ENCODE peak calls at places on chromosomes 6 and 20, in ten cellular contexts. V, R, C, Q, I, N, S, M, T and L are unnamed samples.

GRCh38 chr6:38570750-38571149 is 69.0 kb downstream of the BTBD9 start:
- DNase-seq in V (no peak), R (peak), C (no peak), Q (no peak), I (no peak), N (peak), S (peak), M (peak), T (no peak), L (no peak)

GRCh38 chr6:34696739-34697543 is at the start of gene ILRUN:
- DNase-seq in V (peak), R (peak), C (peak), Q (peak), I (peak), N (peak), S (peak), M (peak), T (peak), L (peak)

GRCh38 chr6:14369717-14370116 is 252.1 kb downstream of the CD83 start:
- DNase-seq in V (no peak), R (no peak), C (no peak), Q (no peak), I (no peak), N (no peak), S (no peak), M (no peak), T (no peak), L (no peak)

GRCh38 chr20:10366898-10367419 is 67.1 kb downstream of the MKKS start:
- DNase-seq in V (no peak), R (no peak), C (no peak), Q (no peak), I (no peak), N (no peak), S (no peak), M (no peak), T (no peak), L (no peak)

GRCh38 chr6:31575952-31576684 is 753 bp downstream of the TNF start:
- DNase-seq in V (no peak), R (no peak), C (no peak), Q (no peak), I (no peak), N (no peak), S (no peak), M (no peak), T (no peak), L (no peak)

GRCh38 chr6:106773482-106773881 is 144.1 kb downstream of the QRSL1 start:
- DNase-seq in V (no peak), R (no peak), C (no peak), Q (no peak), I (no peak), N (no peak), S (no peak), M (no peak), T (no peak), L (no peak)

GRCh38 chr6:136673571-136673970 is 118.7 kb downstream of the MAP3K5 start:
- DNase-seq in V (no peak), R (no peak), C (no peak), Q (no peak), I (no peak), N (no peak), S (no peak), M (no peak), T (no peak), L (no peak)

GRCh38 chr6:135537782-135538301 is 40.3 kb upstream of the AHI1 start:
- DNase-seq in V (peak), R (peak), C (peak), Q (peak), I (no peak), N (peak), S (no peak), M (no peak), T (peak), L (no peak)

GRCh38 chr6:127178746-127179145 is 60.3 kb downstream of the RSPO3 start:
- DNase-seq in V (no peak), R (no peak), C (no peak), Q (no peak), I (no peak), N (no peak), S (no peak), M (no peak), T (no peak), L (no peak)

GRCh38 chr20:57650756-57651483 is 30.7 kb upstream of the ZBP1 start:
- DNase-seq in V (peak), R (no peak), C (no peak), Q (no peak), I (no peak), N (no peak), S (no peak), M (no peak), T (no peak), L (no peak)

GRCh38 chr6:98470821-98471220 is 363.6 kb upstream of the POU3F2 start:
- DNase-seq in V (no peak), R (no peak), C (no peak), Q (no peak), I (no peak), N (no peak), S (no peak), M (peak), T (no peak), L (no peak)

GRCh38 chr20:36273414-36274247 is 32.5 kb upstream of the DLGAP4 start:
- DNase-seq in V (no peak), R (peak), C (no peak), Q (no peak), I (no peak), N (peak), S (peak), M (no peak), T (no peak), L (no peak)

GRCh38 chr20:47380481-47380880 is 24.0 kb upstream of the ZMYND8 start:
- DNase-seq in V (peak), R (no peak), C (no peak), Q (no peak), I (no peak), N (peak), S (no peak), M (no peak), T (no peak), L (no peak)

GRCh38 chr6:143755301-143755744 is 77.6 kb downstream of the PHACTR2 start:
- DNase-seq in V (no peak), R (peak), C (no peak), Q (no peak), I (no peak), N (peak), S (no peak), M (no peak), T (no peak), L (no peak)

GRCh38 chr6:148746363-148747144 is at the start of gene UST:
- DNase-seq in V (peak), R (peak), C (peak), Q (peak), I (peak), N (peak), S (peak), M (peak), T (peak), L (peak)

GRCh38 chr6:56891754-56892153 is 63.2 kb upstream of the BEND6 start:
- DNase-seq in V (no peak), R (peak), C (no peak), Q (no peak), I (no peak), N (no peak), S (no peak), M (no peak), T (no peak), L (no peak)

GRCh38 chr6:142301421-142302391 is at the start of gene ADGRG6:
- DNase-seq in V (peak), R (no peak), C (no peak), Q (peak), I (no peak), N (peak), S (no peak), M (peak), T (no peak), L (peak)

GRCh38 chr6:33945931-33946330 is 142.1 kb upstream of the MLN start:
- DNase-seq in V (no peak), R (no peak), C (no peak), Q (no peak), I (no peak), N (no peak), S (no peak), M (no peak), T (no peak), L (no peak)

GRCh38 chr6:40604082-40604481 is 16.9 kb upstream of the LRFN2 start:
- DNase-seq in V (no peak), R (no peak), C (no peak), Q (no peak), I (no peak), N (no peak), S (no peak), M (no peak), T (no peak), L (no peak)

GRCh38 chr6:27811383-27811782 is 100.8 kb downstream of the OR2B2 start:
- DNase-seq in V (no peak), R (no peak), C (no peak), Q (no peak), I (no peak), N (no peak), S (no peak), M (no peak), T (no peak), L (no peak)

GRCh38 chr6:26065952-26066380 is 21.3 kb upstream of the HFE start:
- DNase-seq in V (peak), R (peak), C (no peak), Q (peak), I (no peak), N (peak), S (peak), M (peak), T (no peak), L (no peak)

GRCh38 chr6:108874470-108875160 is 26.4 kb downstream of the ARMC2 start:
- DNase-seq in V (peak), R (peak), C (peak), Q (no peak), I (no peak), N (peak), S (no peak), M (no peak), T (no peak), L (no peak)

GRCh38 chr6:1394591-1395463 is 5.5 kb downstream of the FOXF2 start:
- DNase-seq in V (no peak), R (no peak), C (no peak), Q (no peak), I (no peak), N (no peak), S (no peak), M (no peak), T (no peak), L (no peak)

GRCh38 chr6:75374913-75375530 is 90.4 kb upstream of the TMEM30A start:
- DNase-seq in V (no peak), R (no peak), C (no peak), Q (no peak), I (no peak), N (no peak), S (no peak), M (no peak), T (peak), L (no peak)

GRCh38 chr6:33288141-33288941 is 698 bp downstream of the WDR46 start:
- DNase-seq in V (no peak), R (no peak), C (no peak), Q (no peak), I (no peak), N (no peak), S (no peak), M (no peak), T (no peak), L (no peak)

GRCh38 chr6:81752084-81752968 is at the start of gene TENT5A:
- DNase-seq in V (peak), R (peak), C (peak), Q (no peak), I (peak), N (peak), S (peak), M (peak), T (no peak), L (peak)

GRCh38 chr6:45199554-45199953 is 128.6 kb upstream of the RUNX2 start:
- DNase-seq in V (no peak), R (no peak), C (no peak), Q (no peak), I (no peak), N (no peak), S (no peak), M (no peak), T (no peak), L (no peak)